ENCODE peak calls at places on chromosomes 4 and X, in seven cellular contexts. B is brain microvascular endothelial cell, N is Panc1, Y is pancreas, S is fibroblast of lung, V is neural progenitor cell, C is SK-N-SH. U is an unnamed sample.

GRCh38 chr4:24770111-24770584 is 25.2 kb upstream of the SOD3 start:
- DNase-seq in V (peak; percentile 24), C (no peak), S (peak; percentile 92), B (peak; percentile 95), N (no peak), Y (no peak), U (peak; percentile 69)

GRCh38 chr4:2287594-2287915 is 25.6 kb upstream of the MXD4 start:
- DNase-seq in S (no peak), Y (peak; percentile 35), N (no peak), B (no peak), C (no peak), V (no peak), U (no peak)

GRCh38 chrX:133085785-133086184 is 11.1 kb downstream of the USP26 start:
- DNase-seq in N (no peak), C (no peak), Y (no peak), S (no peak), V (no peak), B (no peak), U (no peak)

GRCh38 chrX:141960573-141960972 is 56.9 kb downstream of the MAGEC1 start:
- DNase-seq in C (no peak), S (no peak), Y (no peak), N (no peak), B (no peak), V (no peak), U (no peak)

GRCh38 chrX:135974279-135974856 is 580 bp upstream of the MMGT1 start:
- DNase-seq in B (no peak), C (peak; percentile 92), V (peak; percentile 85), N (no peak), Y (peak; percentile 82), S (peak; percentile 78), U (no peak)

GRCh38 chrX:110082156-110082555 is 79.2 kb downstream of the TMEM164 start:
- DNase-seq in Y (no peak), N (no peak), C (no peak), B (peak; percentile 79), S (peak; percentile 91), V (no peak), U (peak; percentile 32)

GRCh38 chr4:89344571-89344970 is 37.0 kb upstream of the GPRIN3 start:
- DNase-seq in N (no peak), C (no peak), S (no peak), B (no peak), V (no peak), Y (no peak), U (no peak)

GRCh38 chr4:68873218-68873502 is 57.4 kb downstream of the UGT2B10 start:
- DNase-seq in C (no peak), S (no peak), B (no peak), Y (no peak), V (no peak), N (no peak), U (no peak)

GRCh38 chrX:17563076-17563475 is 174.2 kb upstream of the SCML1 start:
- DNase-seq in C (no peak), N (no peak), Y (no peak), S (no peak), B (no peak), V (no peak), U (no peak)

GRCh38 chrX:65551489-65552339 is 17.1 kb upstream of the LAS1L start:
- DNase-seq in V (no peak), Y (no peak), C (no peak), N (no peak), B (no peak), S (no peak), U (no peak)

GRCh38 chr4:170008376-170008775 is 17.8 kb downstream of the MFAP3L start:
- DNase-seq in V (no peak), Y (no peak), S (no peak), B (no peak), N (no peak), C (no peak), U (no peak)

GRCh38 chr4:106051496-106051895 is 156.2 kb downstream of the NPNT start:
- DNase-seq in N (no peak), C (no peak), V (no peak), S (no peak), Y (no peak), B (no peak), U (no peak)

GRCh38 chr4:184807797-184808718 is 17.7 kb downstream of the ACSL1 start:
- DNase-seq in N (no peak), V (peak; percentile 95), B (peak; percentile 76), Y (no peak), S (peak; percentile 86), C (no peak), U (no peak)

GRCh38 chrX:149497626-149498025 is 7.5 kb downstream of the IDS start:
- DNase-seq in Y (no peak), S (peak; percentile 25), B (peak; percentile 33), N (no peak), C (no peak), V (no peak), U (peak; percentile 41)

GRCh38 chr4:67160409-67160808 is 384.9 kb downstream of the CENPC start:
- DNase-seq in Y (no peak), C (no peak), S (no peak), V (no peak), N (no peak), B (no peak), U (no peak)

GRCh38 chr4:153643406-153644016 is 40.6 kb upstream of the TLR2 start:
- DNase-seq in V (peak; percentile 11), B (peak; percentile 10), N (no peak), Y (no peak), C (peak; percentile 69), S (peak; percentile 60), U (peak; percentile 9)

GRCh38 chr4:153649572-153649991 is 34.5 kb upstream of the TLR2 start:
- DNase-seq in N (no peak), V (peak; percentile 67), B (peak; percentile 23), Y (no peak), C (no peak), S (peak; percentile 28), U (no peak)

GRCh38 chr4:153641532-153641931 is 42.5 kb upstream of the TLR2 start:
- DNase-seq in C (no peak), S (no peak), N (no peak), V (no peak), Y (no peak), B (no peak), U (no peak)

GRCh38 chr4:153647975-153648374 is 36.1 kb upstream of the TLR2 start:
- DNase-seq in S (no peak), N (no peak), B (no peak), V (no peak), Y (no peak), C (no peak), U (no peak)

GRCh38 chr4:153645183-153645582 is 38.9 kb upstream of the TLR2 start:
- DNase-seq in N (no peak), Y (no peak), B (no peak), S (no peak), C (no peak), V (no peak), U (no peak)
- TF ChIP-seq CTCF in N (peak; percentile 54), Y (no peak), B (peak; percentile 57), S (peak; percentile 26), C (peak; percentile 26), V (peak; percentile 31), U (no peak)

GRCh38 chr4:119029847-119030535 is 105.6 kb upstream of the MYOZ2 start:
- DNase-seq in V (no peak), Y (no peak), C (no peak), B (no peak), S (no peak), N (no peak), U (no peak)

GRCh38 chr4:119028296-119028695 is 107.3 kb upstream of the MYOZ2 start:
- DNase-seq in Y (no peak), V (no peak), C (no peak), S (no peak), N (no peak), B (no peak), U (no peak)

GRCh38 chr4:119026662-119027444 is 108.8 kb upstream of the MYOZ2 start:
- DNase-seq in S (no peak), Y (no peak), B (no peak), N (no peak), V (no peak), C (no peak), U (no peak)

GRCh38 chr4:119025916-119026661 is 109.5 kb upstream of the MYOZ2 start:
- DNase-seq in B (peak; percentile 78), Y (no peak), C (no peak), S (peak; percentile 97), N (peak; percentile 24), V (no peak), U (peak; percentile 90)

GRCh38 chr4:119027815-119028214 is 107.8 kb upstream of the MYOZ2 start:
- DNase-seq in Y (no peak), V (no peak), N (no peak), C (no peak), B (no peak), S (no peak), U (no peak)
- H3K4me3 ChIP-seq in Y (no peak overlapping the region), V (no peak overlapping the region), N (no peak overlapping the region), C (no peak overlapping the region), B (no peak overlapping the region), S (peak overlapping the region; percentile 51), U (peak overlapping the region; percentile 37)

DNA sequence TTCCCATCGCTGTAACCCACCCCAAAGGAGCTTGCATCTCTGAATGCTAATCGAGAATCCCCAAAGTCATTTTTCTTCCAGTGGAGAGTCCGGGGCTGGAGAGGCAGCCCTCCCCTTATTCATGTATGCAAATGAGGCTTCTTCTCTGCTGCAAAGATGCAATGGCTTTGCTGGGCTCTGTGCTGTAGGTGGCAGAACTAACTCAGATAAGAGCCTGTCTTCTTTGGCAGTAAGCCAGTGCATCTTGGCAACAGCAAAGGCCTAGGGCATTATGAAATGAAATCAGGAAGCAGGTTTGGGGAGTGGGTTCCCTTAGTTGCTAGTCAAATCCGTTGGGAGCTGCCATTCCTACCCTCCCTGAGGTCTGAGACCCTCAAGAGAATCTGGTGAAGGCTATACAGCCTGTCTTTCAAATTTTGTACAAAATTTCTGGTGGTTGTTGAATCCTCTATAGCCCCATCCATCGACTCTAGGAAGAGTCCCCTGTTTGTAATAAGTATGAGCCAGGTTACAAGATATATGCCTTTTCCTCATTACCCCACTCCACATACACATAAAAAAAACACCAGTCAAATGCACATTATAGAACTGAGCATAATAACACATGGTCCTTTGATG is 290.6 kb upstream of the TAPT1 start:
- DNase-seq in S (peak; percentile 82), C (peak; percentile 63), V (peak; percentile 27), N (no peak), B (peak; percentile 67), Y (no peak), U (no peak)
- TF ChIP-seq CTCF in S (peak; percentile 53), C (peak; percentile 57), V (peak; percentile 33), N (no peak), B (peak; percentile 51), Y (no peak), U (peak; percentile 67)

GRCh38 chrX:56233100-56233499 is 944 bp downstream of the KLF8 start:
- DNase-seq in N (no peak), B (no peak), S (peak; percentile 1), V (peak; percentile 28), C (no peak), Y (no peak), U (no peak)
- H3K4me3 ChIP-seq in N (peak overlapping the region; percentile 51), B (no peak overlapping the region), S (peak overlapping the region; percentile 47), V (peak overlapping the region; percentile 58), C (no peak overlapping the region), Y (peak overlapping the region; percentile 31), U (peak overlapping the region; percentile 31)

DNA sequence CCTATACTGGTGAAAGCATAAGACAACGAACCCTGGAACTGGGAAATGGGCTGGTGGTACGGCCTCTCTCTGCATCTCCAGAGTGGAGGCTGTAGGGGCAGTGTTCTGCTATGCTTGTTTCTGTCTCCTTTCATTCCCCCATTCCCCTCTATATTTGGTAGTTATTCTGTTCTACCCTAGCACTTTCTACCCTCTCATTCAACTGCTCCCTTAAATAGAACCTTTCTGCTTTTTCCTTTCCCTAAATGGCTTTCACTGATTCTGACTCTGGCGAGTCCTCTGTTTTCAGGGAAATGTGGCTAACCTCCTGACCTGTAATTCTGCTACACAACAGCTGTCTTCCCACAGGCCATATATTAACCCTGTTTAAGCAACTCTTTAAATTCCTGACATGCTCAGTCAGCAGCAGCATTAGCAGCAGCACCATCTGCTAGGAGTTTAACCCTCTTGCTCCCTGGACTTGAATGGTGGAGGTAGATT is 94.2 kb downstream of the CXCL13 start:
- DNase-seq in B (peak; percentile 83), V (peak; percentile 70), S (peak; percentile 96), C (peak; percentile 24), N (no peak), Y (no peak), U (peak; percentile 37)
- TF ChIP-seq CTCF in B (peak; percentile 55), V (peak; percentile 43), S (peak; percentile 40), C (no peak), N (no peak), Y (no peak), U (peak; percentile 25)